ENCODE peak calls at places on chromosome 13, in five cellular contexts. One of them, this sample, is unnamed.

GRCh38 chr13:65724261-65724660 is 1505.9 kb downstream of the PCDH9 start:
- DNase-seq in MV-4-11: no peak
- DNase-seq in neural progenitor cell: no peak
- DNase-seq in activated T-cell treated with anti-CD3 and anti-CD28 coated beads for 1 hour: no peak
- DNase-seq in H54: no peak
- DNase-seq in this sample: no peak

GRCh38 chr13:87669379-87669978 is 1.7 kb upstream of the SLITRK5 start:
- DNase-seq in MV-4-11: peak
- DNase-seq in neural progenitor cell: peak
- DNase-seq in activated T-cell treated with anti-CD3 and anti-CD28 coated beads for 1 hour: no peak
- DNase-seq in H54: no peak
- DNase-seq in this sample: no peak

GRCh38 chr13:52147225-52147624 is 12.2 kb downstream of the NEK3 start:
- DNase-seq in MV-4-11: no peak
- DNase-seq in neural progenitor cell: no peak
- DNase-seq in activated T-cell treated with anti-CD3 and anti-CD28 coated beads for 1 hour: no peak
- DNase-seq in H54: no peak
- DNase-seq in this sample: no peak

GRCh38 chr13:97224544-97225324 is 2.6 kb downstream of the MBNL2 start:
- DNase-seq in MV-4-11: no peak
- DNase-seq in neural progenitor cell: no peak
- DNase-seq in activated T-cell treated with anti-CD3 and anti-CD28 coated beads for 1 hour: no peak
- DNase-seq in H54: no peak
- DNase-seq in this sample: peak

GRCh38 chr13:69970521-69970920 is 137.1 kb upstream of the ATXN8OS start:
- DNase-seq in MV-4-11: peak
- DNase-seq in neural progenitor cell: no peak
- DNase-seq in activated T-cell treated with anti-CD3 and anti-CD28 coated beads for 1 hour: no peak
- DNase-seq in H54: peak
- DNase-seq in this sample: no peak

GRCh38 chr13:107867701-107868661 is 347.4 kb downstream of the LIG4 start:
- DNase-seq in MV-4-11: no peak
- DNase-seq in neural progenitor cell: peak
- DNase-seq in activated T-cell treated with anti-CD3 and anti-CD28 coated beads for 1 hour: no peak
- DNase-seq in H54: peak
- DNase-seq in this sample: no peak

GRCh38 chr13:60318186-60318585 is 78.8 kb upstream of the TDRD3 start:
- DNase-seq in MV-4-11: no peak
- DNase-seq in neural progenitor cell: no peak
- DNase-seq in activated T-cell treated with anti-CD3 and anti-CD28 coated beads for 1 hour: no peak
- DNase-seq in H54: no peak
- DNase-seq in this sample: no peak

GRCh38 chr13:20448470-20448869 is 77.2 kb downstream of the CRYL1 start:
- DNase-seq in MV-4-11: no peak
- DNase-seq in neural progenitor cell: no peak
- DNase-seq in activated T-cell treated with anti-CD3 and anti-CD28 coated beads for 1 hour: no peak
- DNase-seq in H54: no peak
- DNase-seq in this sample: no peak

GRCh38 chr13:45436332-45436731 is 18.2 kb upstream of the SLC25A30 start:
- DNase-seq in MV-4-11: no peak
- DNase-seq in neural progenitor cell: no peak
- DNase-seq in activated T-cell treated with anti-CD3 and anti-CD28 coated beads for 1 hour: no peak
- DNase-seq in H54: no peak
- DNase-seq in this sample: no peak

GRCh38 chr13:43805071-43805468 is 18.3 kb upstream of the ENOX1 start:
- DNase-seq in MV-4-11: peak
- DNase-seq in neural progenitor cell: no peak
- DNase-seq in activated T-cell treated with anti-CD3 and anti-CD28 coated beads for 1 hour: no peak
- DNase-seq in H54: peak
- DNase-seq in this sample: no peak

GRCh38 chr13:45258339-45258685 is 57.5 kb upstream of the KCTD4 start:
- DNase-seq in MV-4-11: no peak
- DNase-seq in neural progenitor cell: no peak
- DNase-seq in activated T-cell treated with anti-CD3 and anti-CD28 coated beads for 1 hour: no peak
- DNase-seq in H54: no peak
- DNase-seq in this sample: no peak

GRCh38 chr13:106033634-106034033 is 501.8 kb downstream of the EFNB2 start:
- DNase-seq in MV-4-11: no peak
- DNase-seq in neural progenitor cell: no peak
- DNase-seq in activated T-cell treated with anti-CD3 and anti-CD28 coated beads for 1 hour: no peak
- DNase-seq in H54: no peak
- DNase-seq in this sample: no peak

GRCh38 chr13:114166381-114167131 is 12.5 kb upstream of the CFAP97D2 start:
- DNase-seq in MV-4-11: peak
- DNase-seq in neural progenitor cell: no peak
- DNase-seq in activated T-cell treated with anti-CD3 and anti-CD28 coated beads for 1 hour: no peak
- DNase-seq in H54: no peak
- DNase-seq in this sample: no peak

GRCh38 chr13:71979616-71980015 is 112.6 kb upstream of the DACH1 start:
- DNase-seq in MV-4-11: no peak
- DNase-seq in neural progenitor cell: peak
- DNase-seq in activated T-cell treated with anti-CD3 and anti-CD28 coated beads for 1 hour: no peak
- DNase-seq in H54: no peak
- DNase-seq in this sample: no peak

GRCh38 chr13:35255241-35255640 is 221.2 kb downstream of the MAB21L1 start:
- DNase-seq in MV-4-11: no peak
- DNase-seq in neural progenitor cell: no peak
- DNase-seq in activated T-cell treated with anti-CD3 and anti-CD28 coated beads for 1 hour: no peak
- DNase-seq in H54: no peak
- DNase-seq in this sample: no peak

GRCh38 chr13:110109910-110110309 is 197.0 kb downstream of the COL4A1 start:
- DNase-seq in MV-4-11: no peak
- DNase-seq in neural progenitor cell: peak
- DNase-seq in activated T-cell treated with anti-CD3 and anti-CD28 coated beads for 1 hour: no peak
- DNase-seq in H54: peak
- DNase-seq in this sample: no peak

GRCh38 chr13:75902166-75903104 is 266.3 kb downstream of the LMO7 start:
- DNase-seq in MV-4-11: no peak
- DNase-seq in neural progenitor cell: no peak
- DNase-seq in activated T-cell treated with anti-CD3 and anti-CD28 coated beads for 1 hour: no peak
- DNase-seq in H54: no peak
- DNase-seq in this sample: no peak

GRCh38 chr13:47598340-47598911 is 402.6 kb downstream of the SUCLA2 start:
- DNase-seq in MV-4-11: no peak
- DNase-seq in neural progenitor cell: no peak
- DNase-seq in activated T-cell treated with anti-CD3 and anti-CD28 coated beads for 1 hour: no peak
- DNase-seq in H54: no peak
- DNase-seq in this sample: no peak

GRCh38 chr13:52085416-52085815 is 43.5 kb downstream of the NEK5 start:
- DNase-seq in MV-4-11: no peak
- DNase-seq in neural progenitor cell: no peak
- DNase-seq in activated T-cell treated with anti-CD3 and anti-CD28 coated beads for 1 hour: no peak
- DNase-seq in H54: no peak
- DNase-seq in this sample: no peak

GRCh38 chr13:110472904-110473563 is 88.5 kb downstream of the RAB20 start:
- DNase-seq in MV-4-11: no peak
- DNase-seq in neural progenitor cell: no peak
- DNase-seq in activated T-cell treated with anti-CD3 and anti-CD28 coated beads for 1 hour: no peak
- DNase-seq in H54: no peak
- DNase-seq in this sample: no peak

GRCh38 chr13:113874177-113874576 is 10.3 kb upstream of the GAS6 start:
- DNase-seq in MV-4-11: no peak
- DNase-seq in neural progenitor cell: no peak
- DNase-seq in activated T-cell treated with anti-CD3 and anti-CD28 coated beads for 1 hour: no peak
- DNase-seq in H54: no peak
- DNase-seq in this sample: no peak

GRCh38 chr13:50991624-50992610 is 82.3 kb downstream of the RNASEH2B start:
- DNase-seq in MV-4-11: peak
- DNase-seq in neural progenitor cell: no peak
- DNase-seq in activated T-cell treated with anti-CD3 and anti-CD28 coated beads for 1 hour: no peak
- DNase-seq in H54: no peak
- DNase-seq in this sample: no peak

GRCh38 chr13:29569253-29570057 is 26.0 kb downstream of the SLC7A1 start:
- DNase-seq in MV-4-11: no peak
- DNase-seq in neural progenitor cell: no peak
- DNase-seq in activated T-cell treated with anti-CD3 and anti-CD28 coated beads for 1 hour: no peak
- DNase-seq in H54: no peak
- DNase-seq in this sample: no peak

GRCh38 chr13:109873351-109874123 is 87.2 kb upstream of the IRS2 start:
- DNase-seq in MV-4-11: no peak
- DNase-seq in neural progenitor cell: no peak
- DNase-seq in activated T-cell treated with anti-CD3 and anti-CD28 coated beads for 1 hour: no peak
- DNase-seq in H54: no peak
- DNase-seq in this sample: no peak